ENCODE peak calls at places on chromosomes 5 and 9, in five cellular contexts. T is HCT116; R is right cardiac atrium; A is uterus; S is effector CD4-positive, alpha-beta T cell. Z is an unnamed sample.

GRCh38 chr9:114315723-114316363 is 7.1 kb upstream of the ORM1 start:
- DNase-seq in T (no peak), S (no peak), A (peak), R (no peak), Z (no peak)

GRCh38 chr5:6636293-6636692 is 3.1 kb downstream of the SRD5A1 start:
- DNase-seq in R (no peak), S (no peak), A (no peak), T (no peak), Z (no peak)

GRCh38 chr9:35079041-35079425 is 709 bp downstream of the FANCG start:
- DNase-seq in A (no peak), T (no peak), S (no peak), R (no peak), Z (no peak)

GRCh38 chr5:102903074-102903871 is 148.2 kb downstream of the PAM start:
- DNase-seq in R (no peak), S (no peak), T (no peak), A (no peak), Z (no peak)

GRCh38 chr9:113511856-113512761 is 48.6 kb downstream of the RGS3 start:
- DNase-seq in T (no peak), A (no peak), S (peak), R (no peak), Z (no peak)

GRCh38 chr5:180347651-180348050 is 5.5 kb downstream of the GFPT2 start:
- DNase-seq in T (no peak), A (no peak), S (no peak), R (no peak), Z (no peak)

GRCh38 chr9:97547098-97547829 is 45.8 kb downstream of the TMOD1 start:
- DNase-seq in R (no peak), T (no peak), S (no peak), A (peak), Z (no peak)

GRCh38 chr9:71302776-71303175 is 181.4 kb upstream of the TRPM3 start:
- DNase-seq in S (no peak), R (no peak), A (no peak), T (no peak), Z (no peak)

GRCh38 chr5:99646011-99646647 is 717.3 kb upstream of the CHD1 start:
- DNase-seq in R (no peak), T (no peak), S (no peak), A (no peak), Z (no peak)

GRCh38 chr9:96420468-96421219 is 2.5 kb upstream of the ZNF367 start:
- DNase-seq in A (peak), R (no peak), S (no peak), T (peak), Z (peak)

GRCh38 chr9:124290743-124291554 is 33.2 kb downstream of the NEK6 start:
- DNase-seq in A (no peak), T (no peak), S (no peak), R (no peak), Z (no peak)

GRCh38 chr5:55146543-55147151 is 13.3 kb upstream of the GPX8 start:
- DNase-seq in A (peak), S (peak), T (peak), R (peak), Z (peak)

GRCh38 chr9:101029300-101030021 is 934 bp downstream of the PLPPR1 start:
- DNase-seq in R (no peak), T (no peak), A (no peak), S (no peak), Z (no peak)

GRCh38 chr9:98365227-98365669 is 109.8 kb upstream of the TBC1D2 start:
- DNase-seq in S (no peak), R (no peak), T (peak), A (no peak), Z (no peak)

GRCh38 chr5:54113060-54113459 is 197.3 kb downstream of the ARL15 start:
- DNase-seq in T (no peak), R (no peak), A (no peak), S (no peak), Z (no peak)

GRCh38 chr9:90966475-90967150 is 165.0 kb downstream of the SYK start:
- DNase-seq in S (no peak), R (no peak), T (no peak), A (no peak), Z (no peak)

GRCh38 chr9:6901179-6901578 is 143.4 kb downstream of the KDM4C start:
- DNase-seq in A (no peak), R (no peak), T (no peak), S (no peak), Z (no peak)

Z was measured in LoVo.